ENCODE peak calls at places on chromosomes 1 and 21, in four cellular contexts. One of them, this sample, is unnamed. For H3K27me3 and H3K9me3, the result is how much of the 10 kb centered on the place peaks cover.

GRCh38 chr1:21517660-21518480 is 8.6 kb downstream of the ALPL start:
- DNase-seq in effector memory CD4-positive, alpha-beta T cell: no peak
- DNase-seq in PC-3: no peak
- DNase-seq in aorta: no peak
- DNase-seq in this sample: no peak

GRCh38 chr21:33064623-33064996 is 5.3 kb upstream of the OLIG1 start:
- DNase-seq in effector memory CD4-positive, alpha-beta T cell: no peak
- DNase-seq in PC-3: no peak
- DNase-seq in aorta: no peak
- DNase-seq in this sample: no peak

GRCh38 chr1:45815667-45816458 is 12.5 kb downstream of the MAST2 start:
- DNase-seq in effector memory CD4-positive, alpha-beta T cell: no peak
- DNase-seq in PC-3: peak
- DNase-seq in aorta: no peak
- DNase-seq in this sample: no peak

GRCh38 chr1:38474738-38475623 is 384.6 kb downstream of the RRAGC start:
- DNase-seq in effector memory CD4-positive, alpha-beta T cell: no peak
- DNase-seq in PC-3: no peak
- DNase-seq in aorta: no peak
- DNase-seq in this sample: no peak

GRCh38 chr21:22343721-22344120 is 1345.5 kb downstream of the NCAM2 start:
- DNase-seq in effector memory CD4-positive, alpha-beta T cell: no peak
- DNase-seq in PC-3: no peak
- DNase-seq in aorta: no peak
- DNase-seq in this sample: no peak

GRCh38 chr1:214476958-214477870 is 74.2 kb downstream of the PTPN14 start:
- DNase-seq in effector memory CD4-positive, alpha-beta T cell: no peak
- DNase-seq in PC-3: no peak
- DNase-seq in aorta: no peak
- DNase-seq in this sample: no peak

GRCh38 chr1:26020941-26021646 is 481 bp upstream of the EXTL1 start:
- DNase-seq in effector memory CD4-positive, alpha-beta T cell: no peak
- DNase-seq in PC-3: no peak
- DNase-seq in aorta: no peak
- DNase-seq in this sample: no peak

GRCh38 chr21:36150192-36150711 is 6.4 kb upstream of the DOP1B start:
- DNase-seq in effector memory CD4-positive, alpha-beta T cell: no peak
- DNase-seq in PC-3: no peak
- DNase-seq in aorta: no peak
- DNase-seq in this sample: no peak

GRCh38 chr1:6991271-6991670 is 206.0 kb downstream of the CAMTA1 start:
- DNase-seq in effector memory CD4-positive, alpha-beta T cell: no peak
- DNase-seq in PC-3: peak
- DNase-seq in aorta: no peak
- DNase-seq in this sample: no peak

GRCh38 chr1:66624412-66625060 is 90.6 kb downstream of the SGIP1 start:
- DNase-seq in effector memory CD4-positive, alpha-beta T cell: no peak
- DNase-seq in PC-3: peak
- DNase-seq in aorta: no peak
- DNase-seq in this sample: no peak

GRCh38 chr1:152458384-152459185 is 44.5 kb upstream of the CRNN start:
- DNase-seq in effector memory CD4-positive, alpha-beta T cell: peak
- DNase-seq in PC-3: peak
- DNase-seq in aorta: peak
- DNase-seq in this sample: peak

GRCh38 chr1:235078927-235079381 is 49.7 kb downstream of the TOMM20 start:
- DNase-seq in effector memory CD4-positive, alpha-beta T cell: no peak
- DNase-seq in PC-3: peak
- DNase-seq in aorta: no peak
- DNase-seq in this sample: no peak

GRCh38 chr1:22414244-22414751 is 37.4 kb upstream of the ZBTB40 start:
- DNase-seq in effector memory CD4-positive, alpha-beta T cell: no peak
- DNase-seq in PC-3: peak
- DNase-seq in aorta: no peak
- DNase-seq in this sample: no peak

GRCh38 chr1:184836081-184836480 is 81.4 kb upstream of the EDEM3 start:
- DNase-seq in effector memory CD4-positive, alpha-beta T cell: no peak
- DNase-seq in PC-3: no peak
- DNase-seq in aorta: no peak
- DNase-seq in this sample: no peak

GRCh38 chr1:147223740-147224615 is 1.2 kb downstream of the FMO5 start:
- DNase-seq in effector memory CD4-positive, alpha-beta T cell: no peak
- DNase-seq in PC-3: no peak
- DNase-seq in aorta: no peak
- DNase-seq in this sample: no peak

GRCh38 chr1:62391369-62391971 is 45.4 kb upstream of the USP1 start:
- DNase-seq in effector memory CD4-positive, alpha-beta T cell: no peak
- DNase-seq in PC-3: peak
- DNase-seq in aorta: no peak
- DNase-seq in this sample: peak

GRCh38 chr1:64664287-64664686 is 80.6 kb upstream of the RAVER2 start:
- DNase-seq in effector memory CD4-positive, alpha-beta T cell: no peak
- DNase-seq in PC-3: no peak
- DNase-seq in aorta: no peak
- DNase-seq in this sample: peak

GRCh38 chr1:9250336-9250585 is 15.7 kb downstream of the H6PD start:
- DNase-seq in effector memory CD4-positive, alpha-beta T cell: no peak
- DNase-seq in PC-3: no peak
- DNase-seq in aorta: no peak
- DNase-seq in this sample: no peak

GRCh38 chr1:168345939-168346338 is 65.3 kb downstream of the TBX19 start:
- DNase-seq in effector memory CD4-positive, alpha-beta T cell: no peak
- DNase-seq in PC-3: no peak
- DNase-seq in aorta: no peak
- DNase-seq in this sample: no peak

GRCh38 chr1:212749924-212750535 is 41.5 kb downstream of the NSL1 start:
- DNase-seq in effector memory CD4-positive, alpha-beta T cell: no peak
- DNase-seq in PC-3: peak
- DNase-seq in aorta: no peak
- DNase-seq in this sample: peak

GRCh38 chr1:66365628-66366027 is 168.3 kb upstream of the SGIP1 start:
- DNase-seq in effector memory CD4-positive, alpha-beta T cell: no peak
- DNase-seq in PC-3: no peak
- DNase-seq in aorta: no peak
- DNase-seq in this sample: no peak

GRCh38 chr1:151146072-151146415 is 387 bp downstream of the SEMA6C start:
- DNase-seq in effector memory CD4-positive, alpha-beta T cell: no peak
- DNase-seq in PC-3: no peak
- DNase-seq in aorta: no peak
- DNase-seq in this sample: no peak

GRCh38 chr1:151146416-151147131 is at the start of gene SEMA6C:
- DNase-seq in effector memory CD4-positive, alpha-beta T cell: peak
- DNase-seq in PC-3: peak
- DNase-seq in aorta: peak
- DNase-seq in this sample: peak

GRCh38 chr1:151147132-151147503 is 687 bp upstream of the SEMA6C start:
- DNase-seq in effector memory CD4-positive, alpha-beta T cell: no peak
- DNase-seq in PC-3: no peak
- DNase-seq in aorta: no peak
- DNase-seq in this sample: no peak

GRCh38 chr1:151145158-151146071 is 1.0 kb downstream of the SEMA6C start:
- DNase-seq in effector memory CD4-positive, alpha-beta T cell: no peak
- DNase-seq in PC-3: no peak
- DNase-seq in aorta: peak
- DNase-seq in this sample: no peak

DNA sequence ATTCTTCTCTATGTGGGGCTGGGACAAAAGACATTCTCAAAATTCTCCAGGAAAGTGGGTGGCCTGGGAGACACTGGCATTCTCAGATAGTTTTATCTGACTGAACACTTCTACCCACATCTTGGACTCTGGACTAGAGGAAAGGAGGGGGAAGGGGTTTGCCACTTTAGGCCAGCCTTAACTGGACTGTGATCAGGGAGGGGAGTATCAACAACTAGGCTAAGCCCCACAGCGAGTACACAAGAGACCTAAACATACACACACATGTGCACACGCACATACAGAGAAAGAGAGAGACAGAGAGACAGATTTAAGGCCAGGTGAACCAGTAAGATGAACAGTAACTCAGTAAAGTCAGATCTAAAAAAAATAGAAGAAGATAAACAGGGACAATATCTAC is 1.3 kb upstream of the SEMA6C start:
- DNase-seq in effector memory CD4-positive, alpha-beta T cell: no peak
- DNase-seq in PC-3: no peak
- DNase-seq in aorta: no peak
- DNase-seq in this sample: no peak
- H3K4me3 ChIP-seq in effector memory CD4-positive, alpha-beta T cell: no peak
- H3K4me3 ChIP-seq in PC-3: no peak
- H3K4me3 ChIP-seq in aorta: no peak
- H3K4me3 ChIP-seq in this sample: no peak

GRCh38 chr21:46063734-46064680 is 33.9 kb upstream of the COL6A2 start:
- DNase-seq in effector memory CD4-positive, alpha-beta T cell: no peak
- DNase-seq in PC-3: no peak
- DNase-seq in aorta: peak
- DNase-seq in this sample: no peak
- H3K27me3 ChIP-seq in effector memory CD4-positive, alpha-beta T cell: under half
- H3K27me3 ChIP-seq in PC-3: under half
- H3K27me3 ChIP-seq in aorta: under half
- H3K27me3 ChIP-seq in this sample: under half

DNA sequence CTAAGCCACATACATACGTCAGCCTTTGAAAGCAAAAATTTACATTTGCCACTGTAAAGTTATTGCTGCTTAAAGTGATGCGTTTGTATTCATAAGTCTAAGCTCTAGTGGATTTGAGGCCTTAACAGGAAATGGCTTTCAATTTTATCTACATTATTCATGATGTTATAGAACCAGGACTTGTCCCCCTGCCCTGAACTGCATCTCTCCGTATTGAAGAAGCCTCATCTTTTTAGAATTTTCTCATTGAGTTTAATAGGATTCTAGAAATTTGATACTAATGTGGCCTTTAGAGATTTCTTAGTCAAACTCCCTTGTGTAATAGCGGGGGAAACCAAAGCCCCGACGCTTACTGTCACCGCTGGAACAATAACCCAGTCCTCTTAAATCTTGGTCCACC is 9.9 kb downstream of the UTP25 start:
- DNase-seq in effector memory CD4-positive, alpha-beta T cell: no peak
- DNase-seq in PC-3: no peak
- DNase-seq in aorta: no peak
- DNase-seq in this sample: no peak
- H3K9me3 ChIP-seq in effector memory CD4-positive, alpha-beta T cell: under half
- H3K9me3 ChIP-seq in PC-3: under half
- H3K9me3 ChIP-seq in aorta: under half
- H3K9me3 ChIP-seq in this sample: under half

GRCh38 chr1:53104289-53104913 is 38.0 kb downstream of the SLC1A7 start:
- DNase-seq in effector memory CD4-positive, alpha-beta T cell: no peak
- DNase-seq in PC-3: no peak
- DNase-seq in aorta: no peak
- DNase-seq in this sample: no peak
- H3K4me3 ChIP-seq in effector memory CD4-positive, alpha-beta T cell: no peak
- H3K4me3 ChIP-seq in PC-3: no peak
- H3K4me3 ChIP-seq in aorta: no peak
- H3K4me3 ChIP-seq in this sample: no peak